ENCODE peak calls at places on chromosomes 2 and 18, in nine cellular contexts. L, F, I, P, C, G, U, Q and Z are unnamed samples.

GRCh38 chr2:136056077-136056688 is 61.8 kb downstream of the CXCR4 start:
- DNase-seq in U (no peak), I (no peak), L (no peak), C (no peak), P (no peak), Q (no peak), G (no peak), F (no peak), Z (no peak)

GRCh38 chr2:79638410-79638809 is 125.6 kb downstream of the CTNNA2 start:
- DNase-seq in I (no peak), G (no peak), P (no peak), U (peak; percentile 39), L (no peak), F (no peak), C (no peak), Q (no peak), Z (no peak)

GRCh38 chr18:56884511-56884910 is 233.4 kb downstream of the WDR7 start:
- DNase-seq in U (peak; percentile 51), P (no peak), C (no peak), I (no peak), G (no peak), F (no peak), Q (no peak), L (no peak), Z (peak; percentile 14)

GRCh38 chr2:190250421-190250820 is 69.2 kb downstream of the HIBCH start:
- DNase-seq in Q (no peak), P (no peak), I (no peak), F (no peak), C (no peak), L (no peak), G (no peak), U (no peak), Z (no peak)

GRCh38 chr18:6660334-6660733 is 69.2 kb upstream of the ARHGAP28 start:
- DNase-seq in P (no peak), C (no peak), Q (no peak), L (no peak), F (no peak), G (no peak), I (no peak), U (no peak), Z (no peak)

GRCh38 chr2:199468561-199469513 is 11.1 kb upstream of the SATB2 start:
- DNase-seq in Q (no peak), L (peak; percentile 22), G (no peak), I (peak; percentile 28), F (no peak), U (no peak), P (no peak), C (no peak), Z (no peak)

GRCh38 chr18:74788657-74789056 is 191.0 kb downstream of the ZNF407 start:
- DNase-seq in L (no peak), P (no peak), C (no peak), G (no peak), F (no peak), Q (no peak), U (no peak), I (no peak), Z (no peak)

GRCh38 chr2:12014088-12014960 is 267.9 kb downstream of the LPIN1 start:
- DNase-seq in U (no peak), G (no peak), I (no peak), F (no peak), P (no peak), L (peak; percentile 63), C (no peak), Q (no peak), Z (no peak)

GRCh38 chr18:63237911-63238710 is 81.5 kb downstream of the BCL2 start:
- DNase-seq in Q (no peak), P (no peak), U (peak; percentile 81), I (peak; percentile 96), F (no peak), C (peak; percentile 29), G (peak; percentile 37), L (peak; percentile 90), Z (peak; percentile 95)

GRCh38 chr2:217393585-217394032 is 533.7 kb upstream of the TNP1 start:
- DNase-seq in C (no peak), Q (no peak), G (no peak), F (no peak), L (peak; percentile 88), P (no peak), I (peak; percentile 85), U (peak; percentile 97), Z (peak; percentile 24)